ENCODE peak calls at places on chromosomes 13 and 19, in seven cellular contexts. D, W, T, F, Y, X and O are unnamed samples.

GRCh38 chr19:30870861-30871260 is 478.4 kb downstream of the TSHZ3 start:
- DNase-seq in D (no peak), W (peak), T (no peak), F (no peak), Y (peak), X (peak), O (no peak)

GRCh38 chr13:50677687-50678463 is 165.6 kb downstream of the DLEU7 start:
- DNase-seq in D (no peak), W (peak), T (no peak), F (no peak), Y (no peak), X (no peak), O (no peak)

GRCh38 chr13:33931397-33931987 is 113.5 kb downstream of the RFC3 start:
- DNase-seq in D (no peak), W (peak), T (peak), F (no peak), Y (peak), X (no peak), O (peak)

GRCh38 chr13:27176772-27177171 is 5.2 kb upstream of the USP12 start:
- DNase-seq in D (no peak), W (no peak), T (no peak), F (no peak), Y (no peak), X (no peak), O (peak)

GRCh38 chr19:16369664-16370576 is 45.3 kb downstream of the KLF2 start:
- DNase-seq in D (peak), W (no peak), T (no peak), F (peak), Y (no peak), X (no peak), O (no peak)

GRCh38 chr13:91347996-91348905 is 764 bp downstream of the MIR17HG start:
- DNase-seq in D (peak), W (no peak), T (no peak), F (peak), Y (peak), X (peak), O (peak)

GRCh38 chr19:46190489-46190888 is 39.1 kb upstream of the IGFL1 start:
- DNase-seq in D (no peak), W (no peak), T (no peak), F (no peak), Y (no peak), X (no peak), O (no peak)

GRCh38 chr19:2514981-2515518 is 39.1 kb downstream of the GADD45B start:
- DNase-seq in D (no peak), W (no peak), T (no peak), F (no peak), Y (no peak), X (no peak), O (no peak)

GRCh38 chr19:38021356-38021755 is 114.3 kb downstream of the SIPA1L3 start:
- DNase-seq in D (no peak), W (peak), T (no peak), F (no peak), Y (no peak), X (no peak), O (no peak)

GRCh38 chr13:96053003-96053703 is at the start of gene UGGT2:
- DNase-seq in D (no peak), W (peak), T (peak), F (no peak), Y (peak), X (peak), O (peak)

GRCh38 chr13:91017031-91017668 is 330.3 kb upstream of the MIR17HG start:
- DNase-seq in D (no peak), W (peak), T (peak), F (no peak), Y (peak), X (no peak), O (peak)

GRCh38 chr19:54335979-54336892 is 2.7 kb downstream of the LILRA4 start:
- DNase-seq in D (no peak), W (no peak), T (no peak), F (no peak), Y (no peak), X (no peak), O (no peak)

GRCh38 chr13:110343241-110343865 is 36.3 kb downstream of the COL4A2 start:
- DNase-seq in D (no peak), W (no peak), T (no peak), F (no peak), Y (no peak), X (no peak), O (no peak)

GRCh38 chr13:100234006-100234405 is 145.1 kb downstream of the PCCA start:
- DNase-seq in D (no peak), W (no peak), T (no peak), F (no peak), Y (no peak), X (no peak), O (no peak)

GRCh38 chr13:97194473-97194872 is 27.7 kb upstream of the MBNL2 start:
- DNase-seq in D (no peak), W (peak), T (no peak), F (no peak), Y (peak), X (no peak), O (no peak)

GRCh38 chr13:98372886-98373285 is 195.8 kb upstream of the RNF113B start:
- DNase-seq in D (no peak), W (peak), T (no peak), F (no peak), Y (peak), X (no peak), O (no peak)

GRCh38 chr13:80362488-80362887 is 21.6 kb upstream of the SPRY2 start:
- DNase-seq in D (no peak), W (no peak), T (no peak), F (no peak), Y (no peak), X (no peak), O (no peak)

GRCh38 chr13:59680429-59681024 is 483.2 kb downstream of the DIAPH3 start:
- DNase-seq in D (no peak), W (peak), T (no peak), F (no peak), Y (peak), X (no peak), O (peak)

GRCh38 chr13:75458696-75459422 is 23.1 kb downstream of the TBC1D4 start:
- DNase-seq in D (no peak), W (no peak), T (peak), F (no peak), Y (no peak), X (no peak), O (peak)

GRCh38 chr19:33462112-33462726 is 59.4 kb downstream of the PEPD start:
- DNase-seq in D (no peak), W (no peak), T (no peak), F (no peak), Y (no peak), X (no peak), O (no peak)

GRCh38 chr13:100954430-100955361 is 280.1 kb upstream of the TMTC4 start:
- DNase-seq in D (no peak), W (peak), T (no peak), F (no peak), Y (no peak), X (no peak), O (no peak)